ENCODE peak calls at places on chromosome 2, in four cellular contexts. Y is GM12878, K is IMR-90, D is K562. E is an unnamed sample.

GRCh38 chr2:152242787-152243472 is 67.4 kb upstream of the STAM2 start:
- DNase-seq in Y (no peak), K (no peak), D (no peak), E (no peak)

GRCh38 chr2:32617790-32618189 is 10.1 kb upstream of the TTC27 start:
- DNase-seq in Y (no peak), D (no peak), K (no peak), E (no peak)

GRCh38 chr2:105888625-105889024 is 143.9 kb downstream of the NCK2 start:
- DNase-seq in Y (no peak), K (no peak), D (peak; percentile 47), E (no peak)

GRCh38 chr2:129654331-129654730 is 325.1 kb upstream of the RAB6C start:
- DNase-seq in K (no peak), Y (no peak), D (no peak), E (no peak)

GRCh38 chr2:63660060-63660459 is 71.3 kb downstream of the MDH1 start:
- DNase-seq in Y (no peak), D (no peak), K (no peak), E (no peak)

GRCh38 chr2:237475704-237476107 is 11.3 kb upstream of the MLPH start:
- DNase-seq in Y (no peak), D (no peak), K (peak; percentile 60), E (peak; percentile 11)

GRCh38 chr2:159713691-159714585 is 1.6 kb downstream of the MARCHF7 start:
- DNase-seq in Y (no peak), K (peak; percentile 88), D (peak; percentile 28), E (peak; percentile 56)

GRCh38 chr2:158670292-158670691 is 124.8 kb upstream of the DAPL1 start:
- DNase-seq in K (no peak), Y (no peak), D (no peak), E (no peak)

GRCh38 chr2:158969717-158970521 is 1.5 kb downstream of the TANC1 start:
- DNase-seq in D (no peak), K (peak; percentile 21), Y (no peak), E (peak; percentile 73)

GRCh38 chr2:60007666-60008065 is 545.8 kb downstream of the BCL11A start:
- DNase-seq in Y (no peak), D (no peak), K (no peak), E (no peak)

GRCh38 chr2:83461135-83461534 is 997.9 kb downstream of the SUCLG1 start:
- DNase-seq in Y (no peak), K (no peak), D (no peak), E (no peak)

GRCh38 chr2:184765048-184765881 is 166.9 kb downstream of the ZNF804A start:
- DNase-seq in K (no peak), D (no peak), Y (no peak), E (no peak)

GRCh38 chr2:12321017-12321641 is 395.6 kb upstream of the TRIB2 start:
- DNase-seq in Y (no peak), K (peak; percentile 98), D (peak; percentile 65), E (no peak)

GRCh38 chr2:226414313-226414712 is 385.3 kb downstream of the IRS1 start:
- DNase-seq in K (no peak), D (no peak), Y (no peak), E (no peak)

GRCh38 chr2:236162031-236162803 is 6.0 kb downstream of the GBX2 start:
- DNase-seq in Y (no peak), D (no peak), K (no peak), E (no peak)

GRCh38 chr2:134334542-134335353 is 80.9 kb downstream of the MGAT5 start:
- DNase-seq in D (no peak), Y (no peak), K (no peak), E (no peak)

GRCh38 chr2:134247679-134248078 is 6.2 kb upstream of the MGAT5 start:
- DNase-seq in K (no peak), D (no peak), Y (no peak), E (no peak)

GRCh38 chr2:112846056-112846455 is 9.5 kb upstream of the IL1B start:
- DNase-seq in Y (no peak), D (no peak), K (no peak), E (no peak)

GRCh38 chr2:12685145-12685544 is 31.6 kb upstream of the TRIB2 start:
- DNase-seq in Y (no peak), D (no peak), K (peak; percentile 34), E (no peak)

GRCh38 chr2:60212174-60212945 is 341.1 kb downstream of the BCL11A start:
- DNase-seq in Y (no peak), K (no peak), D (no peak), E (no peak)

GRCh38 chr2:33021542-33022259 is 74.9 kb downstream of the LTBP1 start:
- DNase-seq in Y (no peak), K (peak; percentile 90), D (peak; percentile 42), E (peak; percentile 49)

GRCh38 chr2:147588191-147588590 is 256.6 kb upstream of the ACVR2A start:
- DNase-seq in D (no peak), Y (no peak), K (peak; percentile 38), E (no peak)

GRCh38 chr2:174603280-174603679 is 5.7 kb upstream of the WIPF1 start:
- DNase-seq in K (peak; percentile 67), Y (no peak), D (peak; percentile 62), E (peak; percentile 62)

GRCh38 chr2:237774811-237775553 is 23.6 kb upstream of the RBM44 start:
- DNase-seq in D (peak; percentile 52), K (peak; percentile 50), Y (peak; percentile 11), E (peak; percentile 69)

GRCh38 chr2:61042807-61043206 is 22.9 kb upstream of the SANBR start:
- DNase-seq in K (no peak), D (no peak), Y (no peak), E (no peak)

GRCh38 chr2:224400174-224400810 is 1.6 kb downstream of the FAM124B start:
- DNase-seq in Y (no peak), K (no peak), D (no peak), E (no peak)

GRCh38 chr2:233531880-233532458 is 34.6 kb downstream of the USP40 start:
- DNase-seq in D (no peak), Y (no peak), K (no peak), E (no peak)

GRCh38 chr2:56286936-56287335 is 103.1 kb downstream of the CCDC85A start:
- DNase-seq in K (no peak), D (no peak), Y (no peak), E (no peak)

GRCh38 chr2:45396671-45397070 is 214.4 kb downstream of the SRBD1 start:
- DNase-seq in D (no peak), K (no peak), Y (no peak), E (no peak)

GRCh38 chr2:17539596-17539992 is 902 bp upstream of the VSNL1 start:
- DNase-seq in D (no peak), Y (no peak), K (no peak), E (no peak)

GRCh38 chr2:19158211-19158610 is 200.2 kb downstream of the OSR1 start:
- DNase-seq in Y (no peak), D (no peak), K (peak; percentile 19), E (no peak)

GRCh38 chr2:1661891-1662605 is 82.3 kb downstream of the PXDN start:
- DNase-seq in D (no peak), K (no peak), Y (no peak), E (no peak)

GRCh38 chr2:44118257-44118656 is 50.4 kb upstream of the PPM1B start:
- DNase-seq in K (peak; percentile 34), D (peak; percentile 31), Y (no peak), E (no peak)

GRCh38 chr2:123468071-123468470 is 557.0 kb upstream of the CNTNAP5 start:
- DNase-seq in Y (no peak), K (no peak), D (no peak), E (no peak)

GRCh38 chr2:85804583-85804982 is 50.8 kb downstream of the ATOH8 start:
- DNase-seq in Y (no peak), K (no peak), D (peak; percentile 29), E (peak; percentile 25)

GRCh38 chr2:207048421-207048820 is 109.1 kb downstream of the CPO start:
- DNase-seq in Y (no peak), K (peak; percentile 12), D (no peak), E (no peak)
- H3K4me2 ChIP-seq in Y (no peak overlapping the region), K (no peak overlapping the region), D (no peak overlapping the region), E (no peak overlapping the region)

GRCh38 chr2:136132840-136133570 is 15.1 kb upstream of the CXCR4 start:
- DNase-seq in Y (no peak), K (no peak), D (no peak), E (no peak)
- TF ChIP-seq FOS in Y (no peak), K (no peak), D (no peak), E (no peak)

GRCh38 chr2:77443076-77443475 is 79.1 kb downstream of the LRRTM4 start:
- DNase-seq in Y (no peak), K (no peak), D (no peak), E (no peak)
- H3K4me2 ChIP-seq in Y (no peak overlapping the region), K (no peak overlapping the region), D (no peak overlapping the region), E (no peak overlapping the region)

GRCh38 chr2:169590804-169591203 is 6.7 kb downstream of the PPIG start:
- DNase-seq in K (no peak), D (no peak), Y (no peak), E (no peak)
- TF ChIP-seq FOS in K (no peak), D (no peak), Y (no peak), E (no peak)

DNA sequence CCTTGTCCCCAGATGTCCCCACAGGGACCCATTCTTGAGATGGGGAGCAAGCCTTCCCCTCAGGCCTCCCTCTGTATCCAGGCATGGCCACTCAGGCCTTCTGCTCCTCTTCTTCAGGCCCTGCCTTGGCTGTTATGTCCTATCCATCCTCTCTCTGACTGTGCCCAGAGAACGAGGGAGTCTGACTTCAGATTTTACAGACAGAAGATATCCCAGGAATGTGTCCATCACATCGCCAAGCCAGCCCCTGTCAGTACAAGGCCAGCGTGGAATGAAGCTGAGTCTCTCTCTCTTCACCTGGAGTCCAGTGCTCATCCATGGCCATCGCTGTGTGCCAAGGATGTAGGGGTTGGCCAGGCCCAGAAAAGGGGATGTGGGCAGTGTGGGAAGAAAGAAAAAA is 57.6 kb downstream of the SDC1 start:
- DNase-seq in D (no peak), Y (no peak), K (no peak), E (no peak)
- H3K4me2 ChIP-seq in D (no peak overlapping the region), Y (no peak overlapping the region), K (no peak overlapping the region), E (no peak overlapping the region)

GRCh38 chr2:128291161-128291843 is 27.4 kb downstream of the HS6ST1 start:
- DNase-seq in K (no peak), D (no peak), Y (no peak), E (no peak)
- TF ChIP-seq FOS in K (no peak), D (no peak), Y (no peak), E (no peak)